ENCODE peak calls at places on chromosomes 13 and 19, in ten cellular contexts. N is cortex of kidney, L is GM04503, X is heart right ventricle, Y is GM06990, I is Daoy, M is HT-29, G is GM04504, B is AML-193, U is choroid plexus epithelial cell. H is an unnamed sample.

GRCh38 chr13:65473199-65473598 is 1756.9 kb downstream of the PCDH9 start:
- DNase-seq in L (no peak), U (no peak), B (no peak), M (no peak), X (no peak), Y (no peak), I (no peak), N (no peak), G (no peak), H (no peak)

GRCh38 chr19:40754611-40755247 is 3.7 kb downstream of the SNRPA start:
- DNase-seq in N (no peak), B (peak), L (no peak), Y (peak), M (peak), X (no peak), G (no peak), I (no peak), U (no peak), H (no peak)

GRCh38 chr19:7595466-7596133 is at the start of gene CAMSAP3:
- DNase-seq in B (no peak), L (no peak), X (no peak), I (peak), G (no peak), Y (peak), N (no peak), M (peak), U (no peak), H (peak)

GRCh38 chr19:48745208-48745995 is 1.3 kb downstream of the IZUMO1 start:
- DNase-seq in U (peak), Y (no peak), I (peak), X (no peak), G (no peak), M (peak), B (peak), N (no peak), L (no peak), H (no peak)

GRCh38 chr19:33394723-33395560 is 21.4 kb downstream of the CEBPG start:
- DNase-seq in B (no peak), Y (no peak), M (no peak), I (no peak), X (no peak), U (no peak), N (no peak), G (no peak), L (no peak), H (no peak)

GRCh38 chr13:111414341-111414740 is 93.9 kb downstream of the TEX29 start:
- DNase-seq in M (no peak), L (no peak), N (no peak), I (no peak), B (no peak), Y (no peak), U (no peak), X (no peak), G (no peak), H (no peak)

GRCh38 chr19:7941895-7942596 is 1.4 kb downstream of the TIMM44 start:
- DNase-seq in M (no peak), X (no peak), B (no peak), I (no peak), L (no peak), U (no peak), G (no peak), Y (no peak), N (no peak), H (no peak)

GRCh38 chr13:83883061-83883523 is 818 bp upstream of the SLITRK1 start:
- DNase-seq in Y (no peak), L (no peak), I (no peak), U (no peak), X (no peak), G (no peak), N (no peak), B (no peak), M (no peak), H (no peak)

GRCh38 chr13:97043302-97043701 is 49.0 kb upstream of the OXGR1 start:
- DNase-seq in G (peak), I (peak), M (no peak), N (no peak), U (peak), L (peak), X (no peak), B (no peak), Y (no peak), H (peak)

GRCh38 chr13:20814224-20814910 is 40.6 kb upstream of the EEF1AKMT1 start:
- DNase-seq in B (no peak), X (peak), G (peak), I (peak), L (peak), M (no peak), Y (no peak), U (peak), N (no peak), H (peak)

GRCh38 chr13:32041429-32041828 is 9.9 kb downstream of the FRY start:
- DNase-seq in U (no peak), I (no peak), X (no peak), N (no peak), B (no peak), L (no peak), Y (peak), G (no peak), M (no peak), H (no peak)

GRCh38 chr19:14409157-14410053 is 9.7 kb downstream of the DDX39A start:
- DNase-seq in L (no peak), U (no peak), Y (no peak), I (no peak), B (no peak), M (no peak), X (no peak), N (no peak), G (no peak), H (no peak)

GRCh38 chr13:51262501-51263211 is 40.5 kb downstream of the FAM124A start:
- DNase-seq in N (no peak), X (no peak), B (no peak), U (peak), L (no peak), I (no peak), M (no peak), G (no peak), Y (no peak), H (no peak)

GRCh38 chr13:114067381-114067885 is 65.0 kb downstream of the RASA3 start:
- DNase-seq in B (peak), Y (peak), N (no peak), X (no peak), I (no peak), M (no peak), L (peak), U (no peak), G (peak), H (peak)

GRCh38 chr19:47274891-47275865 is 493 bp downstream of the INAFM1 start:
- DNase-seq in N (no peak), Y (no peak), X (peak), M (no peak), U (peak), B (peak), G (no peak), L (no peak), I (no peak), H (no peak)

GRCh38 chr13:25904830-25905229 is 147.0 kb downstream of the SHISA2 start:
- DNase-seq in L (no peak), B (no peak), N (no peak), X (no peak), I (no peak), M (no peak), U (no peak), G (no peak), Y (no peak), H (no peak)

GRCh38 chr13:46181799-46182490 is at the start of gene LCP1:
- DNase-seq in X (no peak), U (no peak), B (peak), L (no peak), I (peak), N (no peak), G (no peak), M (no peak), Y (peak), H (no peak)

GRCh38 chr19:44905437-44906160 is at the start of gene APOE:
- DNase-seq in G (no peak), L (no peak), N (no peak), B (no peak), I (no peak), X (no peak), Y (no peak), U (peak), M (no peak), H (no peak)

GRCh38 chr19:45630463-45630862 is 8.7 kb downstream of the EML2 start:
- DNase-seq in U (peak), L (peak), I (peak), Y (peak), G (peak), X (no peak), N (no peak), B (peak), M (peak), H (peak)

GRCh38 chr19:18932216-18932841 is 8.7 kb downstream of the HOMER3 start:
- DNase-seq in L (no peak), N (no peak), M (peak), Y (peak), B (no peak), U (peak), G (no peak), X (peak), I (peak), H (no peak)

GRCh38 chr13:101449971-101450748 is 2.3 kb upstream of the ITGBL1 start:
- DNase-seq in L (peak), G (peak), Y (no peak), U (peak), I (peak), N (no peak), X (no peak), B (no peak), M (peak), H (peak)

GRCh38 chr13:33017410-33017929 is 1.2 kb downstream of the KL start:
- DNase-seq in M (peak), Y (peak), G (no peak), I (no peak), X (peak), L (no peak), B (no peak), N (no peak), U (peak), H (no peak)

GRCh38 chr13:74710006-74710405 is 575.8 kb upstream of the KLF12 start:
- DNase-seq in U (peak), X (no peak), G (peak), I (no peak), M (no peak), N (no peak), Y (no peak), L (peak), B (no peak), H (peak)

GRCh38 chr13:27375686-27376326 is 48.6 kb upstream of the GTF3A start:
- DNase-seq in B (peak), X (peak), U (peak), I (peak), M (peak), L (peak), N (no peak), Y (no peak), G (peak), H (no peak)

GRCh38 chr19:44005968-44006367 is 3.2 kb downstream of the ZNF230 start:
- DNase-seq in I (no peak), M (no peak), U (peak), Y (no peak), G (no peak), X (no peak), N (no peak), B (peak), L (no peak), H (no peak)

GRCh38 chr19:31559494-31559893 is 210.3 kb upstream of the TSHZ3 start:
- DNase-seq in L (no peak), Y (no peak), B (no peak), I (no peak), X (no peak), N (no peak), M (no peak), G (no peak), U (no peak), H (no peak)

GRCh38 chr19:39405930-39406655 is 554 bp upstream of the ZFP36 start:
- DNase-seq in B (peak), U (peak), N (no peak), Y (no peak), G (no peak), X (no peak), L (no peak), I (no peak), M (no peak), H (no peak)

GRCh38 chr13:113155982-113156655 is 2.3 kb upstream of the PROZ start:
- DNase-seq in M (no peak), Y (no peak), B (no peak), U (no peak), L (no peak), I (no peak), X (no peak), G (no peak), N (no peak), H (no peak)

GRCh38 chr19:42185281-42185680 is 32.2 kb downstream of the DEDD2 start:
- DNase-seq in N (no peak), Y (no peak), M (no peak), U (peak), L (no peak), I (no peak), X (no peak), B (peak), G (no peak), H (no peak)

GRCh38 chr13:41505209-41505835 is 48.0 kb downstream of the RGCC start:
- DNase-seq in U (peak), N (no peak), B (no peak), I (peak), L (peak), G (peak), M (no peak), X (no peak), Y (no peak), H (peak)